ENCODE peak calls at places on chromosomes 11 and 22, in four cellular contexts. One of them, this sample, is unnamed.
A peak's percentile ranks its signal among the peaks of the same experiment; 100 is the strongest.

GRCh38 chr22:46891382-46891951 is 129.0 kb downstream of the TBC1D22A start:
- DNase-seq in H1: no peak
- DNase-seq in A549: no peak
- DNase-seq in body of pancreas: no peak
- DNase-seq in this sample: no peak

GRCh38 chr11:129279326-129280026 is 87.4 kb upstream of the ARHGAP32 start:
- DNase-seq in H1: peak; percentile 81
- DNase-seq in A549: peak; percentile 68
- DNase-seq in body of pancreas: peak; percentile 79
- DNase-seq in this sample: peak; percentile 72

GRCh38 chr11:65119670-65119995 is 2.1 kb upstream of the ZNHIT2 start:
- DNase-seq in H1: no peak
- DNase-seq in A549: no peak
- DNase-seq in body of pancreas: no peak
- DNase-seq in this sample: no peak

GRCh38 chr11:60370811-60371297 is 7.5 kb upstream of the MS4A7 start:
- DNase-seq in H1: no peak
- DNase-seq in A549: peak; percentile 19
- DNase-seq in body of pancreas: no peak
- DNase-seq in this sample: no peak

GRCh38 chr11:128555606-128556005 is 31.8 kb downstream of the ETS1 start:
- DNase-seq in H1: no peak
- DNase-seq in A549: peak; percentile 24
- DNase-seq in body of pancreas: no peak
- DNase-seq in this sample: no peak

GRCh38 chr22:35462558-35463230 is 62.8 kb downstream of the MCM5 start:
- DNase-seq in H1: no peak
- DNase-seq in A549: no peak
- DNase-seq in body of pancreas: no peak
- DNase-seq in this sample: no peak

GRCh38 chr11:30772908-30773307 is 186.8 kb upstream of the MPPED2 start:
- DNase-seq in H1: no peak
- DNase-seq in A549: no peak
- DNase-seq in body of pancreas: no peak
- DNase-seq in this sample: no peak

GRCh38 chr22:50398698-50399648 is 55.8 kb downstream of the PPP6R2 start:
- DNase-seq in H1: no peak
- DNase-seq in A549: peak; percentile 7
- DNase-seq in body of pancreas: peak; percentile 54
- DNase-seq in this sample: no peak

GRCh38 chr11:33507356-33507755 is 193.3 kb downstream of the C11orf91 start:
- DNase-seq in H1: no peak
- DNase-seq in A549: no peak
- DNase-seq in body of pancreas: no peak
- DNase-seq in this sample: no peak

GRCh38 chr11:2186669-2187266 is 15.2 kb upstream of the TH start:
- DNase-seq in H1: peak; percentile 69
- DNase-seq in A549: peak; percentile 76
- DNase-seq in body of pancreas: no peak
- DNase-seq in this sample: peak; percentile 63

GRCh38 chr11:118232659-118233058 is 7.8 kb upstream of the JAML start:
- DNase-seq in H1: no peak
- DNase-seq in A549: no peak
- DNase-seq in body of pancreas: no peak
- DNase-seq in this sample: no peak

GRCh38 chr11:12599408-12600143 is 74.6 kb upstream of the TEAD1 start:
- DNase-seq in H1: peak; percentile 89
- DNase-seq in A549: peak; percentile 69
- DNase-seq in body of pancreas: peak; percentile 76
- DNase-seq in this sample: peak; percentile 35

GRCh38 chr11:104918113-104918824 is 20.0 kb upstream of the CASP12 start:
- DNase-seq in H1: no peak
- DNase-seq in A549: no peak
- DNase-seq in body of pancreas: no peak
- DNase-seq in this sample: peak; percentile 15

GRCh38 chr11:36033936-36034335 is 90.1 kb downstream of the LDLRAD3 start:
- DNase-seq in H1: no peak
- DNase-seq in A549: no peak
- DNase-seq in body of pancreas: no peak
- DNase-seq in this sample: no peak

GRCh38 chr22:22776121-22776520 is 111.5 kb upstream of the IGLL5 start:
- DNase-seq in H1: no peak
- DNase-seq in A549: no peak
- DNase-seq in body of pancreas: no peak
- DNase-seq in this sample: no peak

GRCh38 chr11:43467958-43468357 is 109.2 kb downstream of the TTC17 start:
- DNase-seq in H1: no peak
- DNase-seq in A549: peak; percentile 19
- DNase-seq in body of pancreas: no peak
- DNase-seq in this sample: peak; percentile 5

GRCh38 chr11:130699561-130699960 is 216.7 kb downstream of the SNX19 start:
- DNase-seq in H1: no peak
- DNase-seq in A549: no peak
- DNase-seq in body of pancreas: no peak
- DNase-seq in this sample: no peak

GRCh38 chr11:67491276-67492068 is 8.6 kb downstream of the AIP start:
- DNase-seq in H1: no peak
- DNase-seq in A549: no peak
- DNase-seq in body of pancreas: no peak
- DNase-seq in this sample: no peak

GRCh38 chr11:96306933-96307747 is 35.9 kb downstream of the MAML2 start:
- DNase-seq in H1: no peak
- DNase-seq in A549: peak; percentile 94
- DNase-seq in body of pancreas: peak; percentile 86
- DNase-seq in this sample: peak; percentile 19

GRCh38 chr22:37664249-37665101 is 6.0 kb downstream of the PDXP start:
- DNase-seq in H1: no peak
- DNase-seq in A549: no peak
- DNase-seq in body of pancreas: no peak
- DNase-seq in this sample: no peak

GRCh38 chr11:42543844-42544243 is 768.0 kb upstream of the API5 start:
- DNase-seq in H1: no peak
- DNase-seq in A549: no peak
- DNase-seq in body of pancreas: no peak
- DNase-seq in this sample: no peak

GRCh38 chr11:47928426-47928825 is 51.9 kb upstream of the PTPRJ start:
- DNase-seq in H1: no peak
- DNase-seq in A549: no peak
- DNase-seq in body of pancreas: no peak
- DNase-seq in this sample: peak; percentile 60

GRCh38 chr11:62954478-62954877 is 30.3 kb downstream of the SLC22A6 start:
- DNase-seq in H1: no peak
- DNase-seq in A549: no peak
- DNase-seq in body of pancreas: no peak
- DNase-seq in this sample: no peak

GRCh38 chr11:20627026-20627425 is 27.6 kb downstream of the SLC6A5 start:
- DNase-seq in H1: no peak
- DNase-seq in A549: no peak
- DNase-seq in body of pancreas: no peak
- DNase-seq in this sample: no peak

GRCh38 chr11:65456418-65456817 is 33.8 kb downstream of the NEAT1 start:
- DNase-seq in H1: no peak
- DNase-seq in A549: no peak
- DNase-seq in body of pancreas: no peak
- DNase-seq in this sample: no peak

GRCh38 chr11:71333473-71333872 is 81.1 kb upstream of the SHANK2 start:
- DNase-seq in H1: no peak
- DNase-seq in A549: no peak
- DNase-seq in body of pancreas: no peak
- DNase-seq in this sample: no peak

GRCh38 chr22:45239378-45240136 is 1.1 kb downstream of the KIAA0930 start:
- DNase-seq in H1: no peak
- DNase-seq in A549: no peak
- DNase-seq in body of pancreas: no peak
- DNase-seq in this sample: peak; percentile 76

GRCh38 chr11:122850076-122850631 is 11.9 kb downstream of the CRTAM start:
- DNase-seq in H1: no peak
- DNase-seq in A549: no peak
- DNase-seq in body of pancreas: no peak
- DNase-seq in this sample: peak; percentile 43

GRCh38 chr11:70577258-70577603 is 178.9 kb downstream of the CTTN start:
- DNase-seq in H1: no peak
- DNase-seq in A549: no peak
- DNase-seq in body of pancreas: no peak
- DNase-seq in this sample: no peak

GRCh38 chr11:61361237-61361636 is 445 bp downstream of the CYB561A3 start:
- DNase-seq in H1: no peak
- DNase-seq in A549: no peak
- DNase-seq in body of pancreas: no peak
- DNase-seq in this sample: no peak

GRCh38 chr11:108405706-108406105 is 61.6 kb downstream of the C11orf65 start:
- DNase-seq in H1: no peak
- DNase-seq in A549: no peak
- DNase-seq in body of pancreas: no peak
- DNase-seq in this sample: no peak

GRCh38 chr11:9222654-9223053 is 42.5 kb downstream of the DENND5A start:
- DNase-seq in H1: peak; percentile 19
- DNase-seq in A549: no peak
- DNase-seq in body of pancreas: no peak
- DNase-seq in this sample: no peak
- TF ChIP-seq CTCF in H1: no peak
- TF ChIP-seq CTCF in A549: no peak
- TF ChIP-seq CTCF in body of pancreas: no peak
- TF ChIP-seq CTCF in this sample: no peak

GRCh38 chr11:94543695-94544581 is at the start of gene FUT4:
- DNase-seq in H1: peak; percentile 89
- DNase-seq in A549: peak; percentile 87
- DNase-seq in body of pancreas: peak; percentile 93
- DNase-seq in this sample: peak; percentile 98
- TF ChIP-seq POLR2A in H1: peak; percentile 46
- TF ChIP-seq POLR2A in A549: peak; percentile 45
- TF ChIP-seq POLR2A in body of pancreas: peak; percentile 94
- TF ChIP-seq POLR2A in this sample: peak; percentile 75

DNA sequence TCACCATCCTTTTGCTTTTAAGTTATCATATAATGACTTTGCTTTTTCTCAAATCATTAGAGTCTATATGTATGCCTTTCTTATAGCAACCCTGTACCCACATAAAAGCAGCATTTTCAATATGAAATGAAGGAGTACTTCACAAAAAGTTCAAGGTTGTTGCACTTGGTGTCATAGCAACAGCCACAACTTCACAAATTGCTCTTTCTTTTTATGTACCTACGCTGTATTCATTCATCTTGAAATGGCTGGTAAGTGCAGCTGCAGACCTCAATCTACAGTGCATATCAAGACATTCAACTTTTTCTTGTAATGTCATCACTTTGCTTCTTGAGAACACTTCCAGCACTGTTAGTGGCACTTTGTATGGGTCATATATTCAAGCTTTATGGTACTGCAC is 18.6 kb downstream of the CWC15 start:
- DNase-seq in H1: no peak
- DNase-seq in A549: no peak
- DNase-seq in body of pancreas: no peak
- DNase-seq in this sample: no peak
- TF ChIP-seq CTCF in H1: no peak
- TF ChIP-seq CTCF in A549: no peak
- TF ChIP-seq CTCF in body of pancreas: no peak
- TF ChIP-seq CTCF in this sample: no peak

GRCh38 chr22:27240298-27240885 is 561.2 kb downstream of the MN1 start:
- DNase-seq in H1: no peak
- DNase-seq in A549: no peak
- DNase-seq in body of pancreas: peak; percentile 48
- DNase-seq in this sample: no peak

GRCh38 chr22:27239520-27239919 is 562.0 kb downstream of the MN1 start:
- DNase-seq in H1: no peak
- DNase-seq in A549: no peak
- DNase-seq in body of pancreas: no peak
- DNase-seq in this sample: no peak

GRCh38 chr22:27237342-27237741 is 564.2 kb downstream of the MN1 start:
- DNase-seq in H1: no peak
- DNase-seq in A549: no peak
- DNase-seq in body of pancreas: no peak
- DNase-seq in this sample: no peak

GRCh38 chr22:27241430-27242110 is 560.0 kb downstream of the MN1 start:
- DNase-seq in H1: no peak
- DNase-seq in A549: no peak
- DNase-seq in body of pancreas: peak; percentile 89
- DNase-seq in this sample: no peak

DNA sequence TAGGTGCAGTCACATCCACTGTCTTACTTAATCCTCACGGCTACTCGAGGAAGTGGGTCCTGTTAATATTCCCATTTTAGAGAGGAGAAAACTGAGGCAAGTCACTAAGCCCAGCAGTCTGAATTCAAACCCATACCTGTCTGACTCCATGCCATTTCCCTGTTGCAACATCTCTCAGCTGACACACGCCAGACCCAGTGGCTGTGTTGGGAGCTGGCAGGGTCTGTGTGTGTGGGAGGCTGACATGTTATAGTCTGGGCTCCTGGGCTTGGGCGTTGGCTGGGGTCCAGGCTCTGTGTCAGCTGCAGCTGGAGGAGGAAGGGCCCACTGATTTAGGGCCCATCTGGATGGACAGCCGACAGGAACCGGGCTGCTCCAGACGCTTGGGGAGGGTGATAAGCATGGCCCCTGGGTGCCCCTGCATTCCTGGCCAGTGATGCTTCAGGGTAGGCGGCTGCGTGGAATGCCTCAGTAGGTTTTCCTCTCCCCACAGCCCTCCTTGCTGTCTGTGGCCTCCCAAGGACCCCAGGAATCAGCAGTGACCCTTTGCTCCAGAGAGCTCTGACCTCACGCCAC is 562.5 kb downstream of the MN1 start:
- DNase-seq in H1: no peak
- DNase-seq in A549: peak; percentile 91
- DNase-seq in body of pancreas: peak; percentile 70
- DNase-seq in this sample: no peak
- TF ChIP-seq POLR2A in H1: no peak
- TF ChIP-seq POLR2A in A549: no peak
- TF ChIP-seq POLR2A in body of pancreas: no peak
- TF ChIP-seq POLR2A in this sample: no peak

DNA sequence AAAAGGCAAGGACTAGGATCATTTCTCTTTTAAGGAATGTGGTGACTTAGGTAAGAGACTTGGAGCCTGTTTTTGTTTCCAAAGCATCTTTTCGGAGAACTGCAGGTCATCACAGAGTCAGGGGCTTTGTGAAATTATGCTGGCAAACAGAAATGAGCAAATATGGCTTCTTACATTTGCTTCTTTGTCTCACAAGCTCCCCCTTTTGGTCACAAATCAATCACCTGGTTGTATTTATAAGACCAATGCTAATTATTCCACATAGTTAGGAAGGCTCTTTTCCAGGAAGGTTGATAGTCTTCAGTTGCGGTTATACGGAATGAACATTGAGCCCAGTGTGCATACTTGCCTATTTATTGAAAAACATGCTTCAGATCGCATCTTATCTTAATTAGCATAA is 34.6 kb upstream of the CEP126 start:
- DNase-seq in H1: no peak
- DNase-seq in A549: peak; percentile 81
- DNase-seq in body of pancreas: no peak
- DNase-seq in this sample: peak; percentile 63
- TF ChIP-seq CTCF in H1: peak; percentile 29
- TF ChIP-seq CTCF in A549: peak; percentile 48
- TF ChIP-seq CTCF in body of pancreas: peak; percentile 40
- TF ChIP-seq CTCF in this sample: peak; percentile 39

This sample was measured in NB4.